ENCODE peak calls at places on chromosomes 13 and 19, in four cellular contexts. One of them, this sample, is unnamed. For H3K4me1, the result is how much of the 10 kb centered on the place peaks cover.

GRCh38 chr19:12913011-12913561 is 6.0 kb downstream of the SYCE2 start:
- DNase-seq in spleen: no peak
- DNase-seq in body of pancreas: peak
- DNase-seq in CD4-positive, alpha-beta memory T cell: no peak
- DNase-seq in this sample: no peak

GRCh38 chr19:7908742-7909461 is 5.2 kb downstream of the MAP2K7 start:
- DNase-seq in body of pancreas: no peak
- DNase-seq in spleen: peak
- DNase-seq in CD4-positive, alpha-beta memory T cell: no peak
- DNase-seq in this sample: no peak

GRCh38 chr13:39522329-39522728 is 80.7 kb downstream of the LHFPL6 start:
- DNase-seq in body of pancreas: no peak
- DNase-seq in CD4-positive, alpha-beta memory T cell: no peak
- DNase-seq in spleen: no peak
- DNase-seq in this sample: no peak

GRCh38 chr13:46535002-46535401 is 18.0 kb upstream of the LRCH1 start:
- DNase-seq in body of pancreas: no peak
- DNase-seq in CD4-positive, alpha-beta memory T cell: no peak
- DNase-seq in spleen: no peak
- DNase-seq in this sample: no peak

GRCh38 chr19:56866563-56866962 is 26.0 kb upstream of the PEG3 start:
- DNase-seq in spleen: no peak
- DNase-seq in body of pancreas: no peak
- DNase-seq in CD4-positive, alpha-beta memory T cell: no peak
- DNase-seq in this sample: no peak

GRCh38 chr13:64371045-64371444 is 2859.1 kb downstream of the PCDH9 start:
- DNase-seq in body of pancreas: no peak
- DNase-seq in spleen: no peak
- DNase-seq in CD4-positive, alpha-beta memory T cell: no peak
- DNase-seq in this sample: no peak

GRCh38 chr19:48573163-48573505 is 21.2 kb downstream of the SULT2B1 start:
- DNase-seq in body of pancreas: no peak
- DNase-seq in CD4-positive, alpha-beta memory T cell: no peak
- DNase-seq in spleen: no peak
- DNase-seq in this sample: no peak

GRCh38 chr19:10979950-10980349 is 19.1 kb downstream of the SMARCA4 start:
- DNase-seq in spleen: no peak
- DNase-seq in body of pancreas: peak
- DNase-seq in CD4-positive, alpha-beta memory T cell: no peak
- DNase-seq in this sample: no peak

GRCh38 chr19:54452626-54453025 is 3.6 kb downstream of the LENG8 start:
- DNase-seq in body of pancreas: no peak
- DNase-seq in spleen: peak
- DNase-seq in CD4-positive, alpha-beta memory T cell: no peak
- DNase-seq in this sample: no peak

GRCh38 chr19:11204943-11205349 is 7.6 kb upstream of the KANK2 start:
- DNase-seq in body of pancreas: no peak
- DNase-seq in spleen: no peak
- DNase-seq in CD4-positive, alpha-beta memory T cell: no peak
- DNase-seq in this sample: no peak

GRCh38 chr13:27712421-27712820 is 79.9 kb upstream of the GSX1 start:
- DNase-seq in CD4-positive, alpha-beta memory T cell: peak
- DNase-seq in body of pancreas: peak
- DNase-seq in spleen: no peak
- DNase-seq in this sample: no peak

GRCh38 chr13:68439821-68440220 is 1209.7 kb upstream of the PCDH9 start:
- DNase-seq in CD4-positive, alpha-beta memory T cell: no peak
- DNase-seq in body of pancreas: no peak
- DNase-seq in spleen: no peak
- DNase-seq in this sample: no peak

GRCh38 chr19:41265376-41266153 is 1.4 kb downstream of the HNRNPUL1 start:
- DNase-seq in CD4-positive, alpha-beta memory T cell: peak
- DNase-seq in body of pancreas: peak
- DNase-seq in spleen: no peak
- DNase-seq in this sample: no peak

GRCh38 chr13:46546084-46546786 is 6.7 kb upstream of the LRCH1 start:
- DNase-seq in CD4-positive, alpha-beta memory T cell: no peak
- DNase-seq in spleen: no peak
- DNase-seq in body of pancreas: no peak
- DNase-seq in this sample: no peak

GRCh38 chr13:40464349-40464748 is 202.1 kb downstream of the FOXO1 start:
- DNase-seq in body of pancreas: no peak
- DNase-seq in CD4-positive, alpha-beta memory T cell: no peak
- DNase-seq in spleen: no peak
- DNase-seq in this sample: no peak

GRCh38 chr13:27170521-27171243 is 929 bp downstream of the USP12 start:
- DNase-seq in spleen: peak
- DNase-seq in CD4-positive, alpha-beta memory T cell: peak
- DNase-seq in body of pancreas: peak
- DNase-seq in this sample: no peak

GRCh38 chr13:75556961-75557360 is 7.4 kb downstream of the UCHL3 start:
- DNase-seq in CD4-positive, alpha-beta memory T cell: no peak
- DNase-seq in spleen: no peak
- DNase-seq in body of pancreas: no peak
- DNase-seq in this sample: no peak

GRCh38 chr19:17041994-17042393 is 15.4 kb upstream of the CPAMD8 start:
- DNase-seq in body of pancreas: no peak
- DNase-seq in CD4-positive, alpha-beta memory T cell: no peak
- DNase-seq in spleen: no peak
- DNase-seq in this sample: no peak

GRCh38 chr19:49425178-49425577 is at the start of gene GFY:
- DNase-seq in spleen: no peak
- DNase-seq in CD4-positive, alpha-beta memory T cell: no peak
- DNase-seq in body of pancreas: no peak
- DNase-seq in this sample: no peak

GRCh38 chr19:49217382-49217781 is 59.8 kb downstream of the TRPM4 start:
- DNase-seq in CD4-positive, alpha-beta memory T cell: no peak
- DNase-seq in body of pancreas: no peak
- DNase-seq in spleen: peak
- DNase-seq in this sample: no peak

GRCh38 chr19:1468274-1469199 is 10.5 kb downstream of the C19orf25 start:
- DNase-seq in body of pancreas: no peak
- DNase-seq in CD4-positive, alpha-beta memory T cell: no peak
- DNase-seq in spleen: no peak
- DNase-seq in this sample: no peak

GRCh38 chr13:113029487-113030258 is 60.7 kb downstream of the MCF2L start:
- DNase-seq in spleen: no peak
- DNase-seq in CD4-positive, alpha-beta memory T cell: peak
- DNase-seq in body of pancreas: peak
- DNase-seq in this sample: peak

GRCh38 chr13:46495647-46496046 is 57.3 kb upstream of the LRCH1 start:
- DNase-seq in spleen: no peak
- DNase-seq in CD4-positive, alpha-beta memory T cell: no peak
- DNase-seq in body of pancreas: no peak
- DNase-seq in this sample: no peak

GRCh38 chr13:31242342-31242741 is 42.6 kb downstream of the B3GLCT start:
- DNase-seq in body of pancreas: no peak
- DNase-seq in spleen: no peak
- DNase-seq in CD4-positive, alpha-beta memory T cell: no peak
- DNase-seq in this sample: no peak

GRCh38 chr19:17997969-17998826 is 9.8 kb upstream of the ARRDC2 start:
- DNase-seq in spleen: peak
- DNase-seq in body of pancreas: no peak
- DNase-seq in CD4-positive, alpha-beta memory T cell: no peak
- DNase-seq in this sample: no peak

GRCh38 chr13:39836038-39836437 is 180.6 kb downstream of the COG6 start:
- DNase-seq in CD4-positive, alpha-beta memory T cell: no peak
- DNase-seq in body of pancreas: no peak
- DNase-seq in spleen: no peak
- DNase-seq in this sample: no peak

GRCh38 chr13:44989071-44989889 is at the start of the genes GPALPP1 and NUFIP1:
- DNase-seq in body of pancreas: peak
- DNase-seq in spleen: peak
- DNase-seq in CD4-positive, alpha-beta memory T cell: peak
- DNase-seq in this sample: peak

GRCh38 chr13:67740871-67741475 is 510.8 kb upstream of the PCDH9 start:
- DNase-seq in body of pancreas: no peak
- DNase-seq in spleen: no peak
- DNase-seq in CD4-positive, alpha-beta memory T cell: no peak
- DNase-seq in this sample: no peak

GRCh38 chr13:22506286-22506685 is 674.5 kb upstream of the SGCG start:
- DNase-seq in body of pancreas: no peak
- DNase-seq in spleen: no peak
- DNase-seq in CD4-positive, alpha-beta memory T cell: no peak
- DNase-seq in this sample: no peak

GRCh38 chr13:110985570-110985969 is 70.7 kb upstream of the ANKRD10 start:
- DNase-seq in spleen: no peak
- DNase-seq in CD4-positive, alpha-beta memory T cell: no peak
- DNase-seq in body of pancreas: no peak
- DNase-seq in this sample: no peak

GRCh38 chr13:30776661-30777060 is 41.3 kb downstream of the ALOX5AP start:
- DNase-seq in spleen: no peak
- DNase-seq in CD4-positive, alpha-beta memory T cell: no peak
- DNase-seq in body of pancreas: no peak
- DNase-seq in this sample: no peak

GRCh38 chr13:32170841-32171240 is 139.3 kb downstream of the FRY start:
- DNase-seq in spleen: no peak
- DNase-seq in body of pancreas: no peak
- DNase-seq in CD4-positive, alpha-beta memory T cell: no peak
- DNase-seq in this sample: no peak

GRCh38 chr13:21039097-21039800 is 22.1 kb downstream of the LATS2 start:
- DNase-seq in CD4-positive, alpha-beta memory T cell: no peak
- DNase-seq in body of pancreas: no peak
- DNase-seq in spleen: no peak
- DNase-seq in this sample: no peak

GRCh38 chr13:45749026-45749759 is 47.1 kb downstream of the CBY2 start:
- DNase-seq in CD4-positive, alpha-beta memory T cell: no peak
- DNase-seq in body of pancreas: no peak
- DNase-seq in spleen: no peak
- DNase-seq in this sample: no peak

GRCh38 chr13:24341439-24341838 is 32.1 kb downstream of the C1QTNF9 start:
- DNase-seq in body of pancreas: no peak
- DNase-seq in spleen: no peak
- DNase-seq in CD4-positive, alpha-beta memory T cell: no peak
- DNase-seq in this sample: no peak

GRCh38 chr13:39602277-39602613 is 748 bp downstream of the LHFPL6 start:
- DNase-seq in CD4-positive, alpha-beta memory T cell: no peak
- DNase-seq in spleen: no peak
- DNase-seq in body of pancreas: no peak
- DNase-seq in this sample: no peak

DNA sequence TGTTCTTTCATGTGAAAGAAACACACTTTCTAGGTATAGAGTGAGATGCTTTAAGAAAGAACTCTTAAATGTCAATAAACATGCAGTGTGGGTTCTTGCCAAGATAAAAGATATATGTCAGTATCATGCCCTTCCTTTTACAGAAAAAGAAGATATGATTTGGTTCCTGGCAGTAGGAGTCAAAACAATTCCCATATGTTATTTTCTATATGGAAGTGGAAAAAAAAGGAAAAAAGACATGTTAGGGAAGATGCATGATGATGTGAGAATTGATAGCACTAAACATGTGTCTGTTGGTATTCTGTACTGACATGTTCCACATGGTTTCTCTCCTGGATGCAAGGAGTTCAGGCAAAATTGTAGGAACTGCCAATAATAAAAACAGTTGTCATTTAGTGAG is 318.8 kb upstream of the DACH1 start:
- DNase-seq in body of pancreas: no peak
- DNase-seq in spleen: no peak
- DNase-seq in CD4-positive, alpha-beta memory T cell: no peak
- DNase-seq in this sample: no peak
- H3K27ac ChIP-seq in body of pancreas: no peak
- H3K27ac ChIP-seq in spleen: no peak
- H3K27ac ChIP-seq in CD4-positive, alpha-beta memory T cell: no peak
- H3K27ac ChIP-seq in this sample: no peak

GRCh38 chr13:56888455-56888854 is 252.3 kb upstream of the PRR20A start:
- DNase-seq in body of pancreas: no peak
- DNase-seq in spleen: no peak
- DNase-seq in CD4-positive, alpha-beta memory T cell: no peak
- DNase-seq in this sample: no peak

DNA sequence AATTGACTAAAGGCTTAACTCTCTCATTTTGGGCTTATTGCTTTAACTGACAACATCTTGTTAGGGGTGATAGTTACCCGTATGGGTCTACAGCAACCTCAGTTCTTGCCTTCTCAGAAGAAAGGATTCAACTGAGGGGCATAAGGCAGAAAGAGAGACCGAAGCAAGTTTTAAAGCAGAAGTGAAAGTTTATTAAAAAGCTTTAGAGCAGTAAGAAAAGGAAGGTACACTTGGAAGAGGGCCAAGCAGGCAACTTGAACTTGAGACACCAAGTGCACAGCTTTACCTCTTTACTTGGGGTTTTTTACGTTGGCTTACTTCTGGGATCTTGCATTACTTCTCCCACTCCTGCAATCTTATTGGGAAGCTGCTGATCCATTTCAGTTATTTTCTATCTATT is 246.9 kb upstream of the PRR20A start:
- DNase-seq in spleen: no peak
- DNase-seq in body of pancreas: no peak
- DNase-seq in CD4-positive, alpha-beta memory T cell: no peak
- DNase-seq in this sample: no peak
- H3K4me1 ChIP-seq in spleen: under half
- H3K4me1 ChIP-seq in body of pancreas: under half
- H3K4me1 ChIP-seq in CD4-positive, alpha-beta memory T cell: under half
- H3K4me1 ChIP-seq in this sample: under half

GRCh38 chr13:105445793-105446192 is 1089.7 kb downstream of the EFNB2 start:
- DNase-seq in CD4-positive, alpha-beta memory T cell: no peak
- DNase-seq in body of pancreas: no peak
- DNase-seq in spleen: no peak
- DNase-seq in this sample: no peak

GRCh38 chr13:105436946-105437345 is 1098.5 kb downstream of the EFNB2 start:
- DNase-seq in body of pancreas: no peak
- DNase-seq in CD4-positive, alpha-beta memory T cell: no peak
- DNase-seq in spleen: no peak
- DNase-seq in this sample: no peak

GRCh38 chr13:105442941-105443340 is 1092.5 kb downstream of the EFNB2 start:
- DNase-seq in body of pancreas: peak
- DNase-seq in spleen: no peak
- DNase-seq in CD4-positive, alpha-beta memory T cell: no peak
- DNase-seq in this sample: no peak

GRCh38 chr13:105442040-105442439 is 1093.4 kb downstream of the EFNB2 start:
- DNase-seq in spleen: no peak
- DNase-seq in CD4-positive, alpha-beta memory T cell: no peak
- DNase-seq in body of pancreas: no peak
- DNase-seq in this sample: no peak

GRCh38 chr13:105441406-105441805 is 1094.1 kb downstream of the EFNB2 start:
- DNase-seq in body of pancreas: no peak
- DNase-seq in spleen: no peak
- DNase-seq in CD4-positive, alpha-beta memory T cell: no peak
- DNase-seq in this sample: no peak
- H3K27ac ChIP-seq in body of pancreas: no peak
- H3K27ac ChIP-seq in spleen: no peak
- H3K27ac ChIP-seq in CD4-positive, alpha-beta memory T cell: no peak
- H3K27ac ChIP-seq in this sample: no peak

GRCh38 chr19:38663156-38663651 is 15.8 kb downstream of the ACTN4 start:
- DNase-seq in CD4-positive, alpha-beta memory T cell: no peak
- DNase-seq in spleen: peak
- DNase-seq in body of pancreas: no peak
- DNase-seq in this sample: no peak
- H3K4me1 ChIP-seq in CD4-positive, alpha-beta memory T cell: half or more
- H3K4me1 ChIP-seq in spleen: half or more
- H3K4me1 ChIP-seq in body of pancreas: half or more
- H3K4me1 ChIP-seq in this sample: half or more

This sample was measured in effector memory CD4-positive, alpha-beta T cell.